ENCODE peak calls at places on chromosomes 3 and 15, in four cellular contexts. G, J, A and L are unnamed samples.

GRCh38 chr3:107235193-107235922 is 141.9 kb upstream of the CCDC54 start:
- DNase-seq in G (peak; percentile 9), J (peak; percentile 16), A (no peak), L (no peak)

GRCh38 chr3:33718595-33718907 is 497 bp upstream of the CLASP2 start:
- DNase-seq in G (no peak), J (no peak), A (no peak), L (no peak)

GRCh38 chr3:49279376-49279775 is 2.3 kb upstream of the C3orf62 start:
- DNase-seq in G (no peak), J (no peak), A (no peak), L (peak; percentile 12)

GRCh38 chr3:197181751-197182150 is 116.7 kb downstream of the DLG1 start:
- DNase-seq in G (peak; percentile 9), J (no peak), A (peak; percentile 36), L (no peak)

GRCh38 chr15:64894395-64895056 is 17.2 kb upstream of the ANKDD1A start:
- DNase-seq in G (no peak), J (no peak), A (no peak), L (peak; percentile 11)

GRCh38 chr3:119098620-119099222 is 47.2 kb upstream of the TEX55 start:
- DNase-seq in G (peak; percentile 53), J (no peak), A (no peak), L (no peak)

GRCh38 chr3:189270248-189270832 is 98.6 kb downstream of the TPRG1 start:
- DNase-seq in G (peak; percentile 91), J (peak; percentile 66), A (peak; percentile 20), L (peak; percentile 68)

GRCh38 chr3:106183762-106184391 is 315.1 kb upstream of the CBLB start:
- DNase-seq in G (peak; percentile 6), J (no peak), A (no peak), L (peak; percentile 30)

GRCh38 chr3:143464850-143465249 is 345.3 kb downstream of the CHST2 start:
- DNase-seq in G (peak; percentile 15), J (no peak), A (no peak), L (no peak)

GRCh38 chr3:139434764-139435291 is 41.5 kb downstream of the RBP2 start:
- DNase-seq in G (peak; percentile 23), J (no peak), A (no peak), L (peak; percentile 26)

GRCh38 chr15:101613130-101614000 is 38.8 kb downstream of the TM2D3 start:
- DNase-seq in G (no peak), J (peak; percentile 72), A (peak; percentile 65), L (peak; percentile 24)

GRCh38 chr3:102057781-102058421 is 208.6 kb downstream of the NFKBIZ start:
- DNase-seq in G (no peak), J (no peak), A (no peak), L (no peak)

GRCh38 chr3:123068227-123069020 is 1.6 kb downstream of the PDIA5 start:
- DNase-seq in G (peak; percentile 61), J (no peak), A (no peak), L (peak; percentile 40)

GRCh38 chr3:78668302-78668701 is 1099.5 kb downstream of the ROBO1 start:
- DNase-seq in G (no peak), J (no peak), A (no peak), L (no peak)

GRCh38 chr3:39639344-39640236 is 169.8 kb upstream of the MYRIP start:
- DNase-seq in G (peak; percentile 91), J (no peak), A (no peak), L (no peak)

GRCh38 chr3:154243353-154243752 is 80.9 kb downstream of the DHX36 start:
- DNase-seq in G (peak; percentile 4), J (no peak), A (no peak), L (no peak)

GRCh38 chr3:101940521-101940992 is 91.2 kb downstream of the NFKBIZ start:
- DNase-seq in G (peak; percentile 24), J (peak; percentile 11), A (peak; percentile 65), L (no peak)

GRCh38 chr3:126110431-126111125 is 26.7 kb upstream of the SLC41A3 start:
- DNase-seq in G (no peak), J (no peak), A (no peak), L (no peak)

GRCh38 chr3:169710619-169711018 is 47.1 kb upstream of the MECOM start:
- DNase-seq in G (no peak), J (no peak), A (no peak), L (no peak)

GRCh38 chr3:101643861-101644613 is 32.9 kb downstream of the ZBTB11 start:
- DNase-seq in G (peak; percentile 9), J (no peak), A (no peak), L (no peak)

GRCh38 chr3:120544361-120544760 is 51.8 kb upstream of the NDUFB4 start:
- DNase-seq in G (no peak), J (no peak), A (no peak), L (no peak)

GRCh38 chr3:26271848-26272247 is 350.7 kb upstream of the LRRC3B start:
- DNase-seq in G (no peak), J (no peak), A (no peak), L (no peak)

GRCh38 chr3:191762323-191762960 is 301.5 kb downstream of the PYDC2 start:
- DNase-seq in G (peak; percentile 45), J (no peak), A (no peak), L (no peak)

GRCh38 chr3:127172670-127173515 is 20.0 kb upstream of the PRR23E start:
- DNase-seq in G (no peak), J (no peak), A (no peak), L (no peak)

GRCh38 chr3:110178965-110179364 is 841.6 kb upstream of the DPPA4 start:
- DNase-seq in G (no peak), J (no peak), A (no peak), L (no peak)

GRCh38 chr3:13495351-13495813 is 15.3 kb downstream of the HDAC11 start:
- DNase-seq in G (no peak), J (no peak), A (peak; percentile 5), L (no peak)

GRCh38 chr3:155342344-155342743 is 48.9 kb upstream of the STRIT1 start:
- DNase-seq in G (no peak), J (no peak), A (no peak), L (no peak)

GRCh38 chr15:38065721-38066120 is 131.3 kb downstream of the TMCO5A start:
- DNase-seq in G (peak; percentile 20), J (no peak), A (no peak), L (no peak)

GRCh38 chr3:61158152-61158551 is 93.1 kb downstream of the FHIT start:
- DNase-seq in G (no peak), J (no peak), A (no peak), L (no peak)

GRCh38 chr15:48945386-48945785 is 18.3 kb downstream of the SHC4 start:
- DNase-seq in G (no peak), J (no peak), A (no peak), L (no peak)

GRCh38 chr3:123767020-123767394 is 117.1 kb downstream of the MYLK start:
- DNase-seq in G (no peak), J (no peak), A (no peak), L (no peak)

GRCh38 chr15:90419738-90420487 is 31.9 kb downstream of the IQGAP1 start:
- DNase-seq in G (peak; percentile 41), J (no peak), A (peak; percentile 59), L (no peak)
- TF ChIP-seq POLR2A in G (no peak), J (no peak), A (peak; percentile 11), L (no peak)

GRCh38 chr3:151557068-151557467 is 96.2 kb upstream of the IGSF10 start:
- DNase-seq in G (no peak), J (no peak), A (no peak), L (no peak)
- TF ChIP-seq POLR2A in G (no peak), J (no peak), A (no peak), L (no peak)

GRCh38 chr3:55203006-55203405 is 275.1 kb upstream of the LRTM1 start:
- DNase-seq in G (no peak), J (no peak), A (no peak), L (no peak)

GRCh38 chr3:55200916-55201315 is 273.1 kb upstream of the LRTM1 start:
- DNase-seq in G (no peak), J (no peak), A (no peak), L (no peak)

GRCh38 chr3:55202320-55202719 is 274.5 kb upstream of the LRTM1 start:
- DNase-seq in G (no peak), J (no peak), A (no peak), L (no peak)

GRCh38 chr3:55201729-55202128 is 273.9 kb upstream of the LRTM1 start:
- DNase-seq in G (no peak), J (no peak), A (no peak), L (no peak)

DNA sequence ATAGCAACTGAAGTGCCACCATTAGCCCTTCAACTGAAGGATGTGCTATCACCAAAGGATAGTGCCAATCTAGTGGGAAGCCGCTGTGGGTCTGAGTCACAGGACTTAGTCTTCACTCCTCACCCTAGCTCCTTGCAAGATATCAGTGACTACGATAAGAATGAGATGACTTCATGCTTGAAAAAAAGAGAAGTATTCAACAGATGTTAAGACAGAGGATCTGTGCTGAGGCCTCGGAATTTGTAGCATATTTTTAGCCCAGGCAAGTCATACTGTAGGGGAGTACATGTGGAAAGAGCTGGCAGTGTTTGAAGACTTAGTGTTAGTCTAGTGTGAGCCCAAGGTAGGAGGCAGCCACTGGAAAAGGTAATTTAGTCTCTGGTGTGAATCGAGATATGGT is 270.7 kb upstream of the LRTM1 start:
- DNase-seq in G (no peak), J (no peak), A (peak; percentile 27), L (no peak)
- TF ChIP-seq POLR2A in G (no peak), J (no peak), A (no peak), L (no peak)

GRCh38 chr3:11844891-11845290 is 1.8 kb downstream of the TAMM41 start:
- DNase-seq in G (no peak), J (no peak), A (no peak), L (no peak)

GRCh38 chr3:11847607-11848006 is 922 bp upstream of the TAMM41 start:
- DNase-seq in G (no peak), J (no peak), A (no peak), L (no peak)

GRCh38 chr3:11847035-11847394 is 330 bp upstream of the TAMM41 start:
- DNase-seq in G (no peak), J (no peak), A (no peak), L (no peak)

GRCh38 chr3:11845661-11846060 is 1.0 kb downstream of the TAMM41 start:
- DNase-seq in G (no peak), J (no peak), A (no peak), L (no peak)

DNA sequence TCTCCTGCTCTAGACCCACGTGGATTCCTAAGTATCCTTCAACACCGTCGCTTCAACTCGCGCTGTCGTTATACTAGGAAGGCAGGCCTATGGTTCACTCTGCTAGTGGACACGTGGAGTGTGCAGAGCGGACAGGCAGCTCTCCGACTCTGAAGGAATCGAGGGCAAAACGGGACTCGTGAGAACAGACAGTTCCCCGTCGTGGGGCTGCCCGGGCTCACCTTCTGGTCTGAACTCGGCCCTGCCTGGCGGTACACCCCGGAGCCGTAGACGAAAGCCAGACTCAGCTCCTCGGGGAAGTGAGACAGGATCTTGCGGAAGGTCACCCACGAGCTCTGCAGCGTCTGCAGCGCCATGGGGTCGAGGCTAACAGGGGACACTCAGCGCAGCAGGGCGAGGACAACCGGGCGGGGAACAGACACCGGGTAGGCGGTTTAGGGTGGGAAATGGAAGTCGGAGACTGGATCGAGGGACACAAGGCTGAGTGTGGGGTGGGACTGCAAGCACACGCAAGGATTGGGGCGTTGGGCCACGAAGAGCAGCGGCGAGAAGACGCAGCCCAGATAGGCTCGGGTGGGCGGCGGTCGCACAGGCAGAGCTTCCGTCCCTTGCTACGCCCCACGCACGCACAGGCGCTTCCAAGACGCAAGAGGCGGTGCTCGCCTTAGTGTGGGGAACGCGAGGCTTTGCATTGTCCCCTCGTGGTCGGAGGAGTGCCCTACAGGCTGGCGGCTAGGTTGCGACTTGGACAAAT is at the start of gene TAMM41:
- DNase-seq in G (peak; percentile 93), J (peak; percentile 91), A (peak; percentile 86), L (peak; percentile 87)
- TF ChIP-seq POLR2A in G (peak; percentile 96), J (peak; percentile 82), A (peak; percentile 45), L (peak; percentile 49)